ENCODE peak calls at places on chromosomes 7 and 10, in nine cellular contexts. One of them, this sample, is unnamed.

GRCh38 chr7:156232931-156233705 is 407.5 kb upstream of the RNF32 start:
- DNase-seq in effector memory CD8-positive, alpha-beta T cell: no peak
- DNase-seq in AML-193: no peak
- DNase-seq in stimulated activated naive CD8-positive, alpha-beta T cell treated with anti-CD3 and anti-CD28 coated beads, Interleukin-15, Interleukin-2, amounts not matched to agents 100 U/mL and 50 U/mL, for 24 hours: no peak
- DNase-seq in stimulated activated effector memory CD8-positive, alpha-beta T cell treated with anti-CD3 and anti-CD28 coated beads, Interleukin-12 subunit alpha, Interleukin-12 subunit beta, amount 100 ng/mL, for 72 hours: no peak
- DNase-seq in stimulated activated CD4-positive, alpha-beta T cell treated with anti-CD3 and anti-CD28 coated beads, Interleukin-2, amount 100 ng/mL, for 24 hours: no peak
- DNase-seq in A549: no peak
- DNase-seq in amygdala: no peak
- DNase-seq in neural progenitor cell: no peak
- DNase-seq in this sample: no peak

GRCh38 chr10:5814110-5815107 is 1.2 kb upstream of the GDI2 start:
- DNase-seq in stimulated activated CD4-positive, alpha-beta T cell treated with anti-CD3 and anti-CD28 coated beads, Interleukin-2, amount 100 ng/mL, for 24 hours: no peak
- DNase-seq in AML-193: peak; percentile 36
- DNase-seq in amygdala: no peak
- DNase-seq in effector memory CD8-positive, alpha-beta T cell: no peak
- DNase-seq in neural progenitor cell: peak; percentile 40
- DNase-seq in stimulated activated naive CD8-positive, alpha-beta T cell treated with anti-CD3 and anti-CD28 coated beads, Interleukin-15, Interleukin-2, amounts not matched to agents 100 U/mL and 50 U/mL, for 24 hours: no peak
- DNase-seq in A549: peak; percentile 53
- DNase-seq in stimulated activated effector memory CD8-positive, alpha-beta T cell treated with anti-CD3 and anti-CD28 coated beads, Interleukin-12 subunit alpha, Interleukin-12 subunit beta, amount 100 ng/mL, for 72 hours: no peak
- DNase-seq in this sample: no peak

GRCh38 chr10:50576245-50576815 is 47.4 kb downstream of the SGMS1 start:
- DNase-seq in stimulated activated CD4-positive, alpha-beta T cell treated with anti-CD3 and anti-CD28 coated beads, Interleukin-2, amount 100 ng/mL, for 24 hours: no peak
- DNase-seq in neural progenitor cell: no peak
- DNase-seq in AML-193: no peak
- DNase-seq in effector memory CD8-positive, alpha-beta T cell: no peak
- DNase-seq in stimulated activated effector memory CD8-positive, alpha-beta T cell treated with anti-CD3 and anti-CD28 coated beads, Interleukin-12 subunit alpha, Interleukin-12 subunit beta, amount 100 ng/mL, for 72 hours: no peak
- DNase-seq in amygdala: peak; percentile 61
- DNase-seq in A549: no peak
- DNase-seq in stimulated activated naive CD8-positive, alpha-beta T cell treated with anti-CD3 and anti-CD28 coated beads, Interleukin-15, Interleukin-2, amounts not matched to agents 100 U/mL and 50 U/mL, for 24 hours: no peak
- DNase-seq in this sample: no peak

GRCh38 chr10:69073025-69073424 is 14.9 kb upstream of the SRGN start:
- DNase-seq in stimulated activated effector memory CD8-positive, alpha-beta T cell treated with anti-CD3 and anti-CD28 coated beads, Interleukin-12 subunit alpha, Interleukin-12 subunit beta, amount 100 ng/mL, for 72 hours: no peak
- DNase-seq in AML-193: peak; percentile 97
- DNase-seq in amygdala: no peak
- DNase-seq in effector memory CD8-positive, alpha-beta T cell: no peak
- DNase-seq in A549: no peak
- DNase-seq in stimulated activated naive CD8-positive, alpha-beta T cell treated with anti-CD3 and anti-CD28 coated beads, Interleukin-15, Interleukin-2, amounts not matched to agents 100 U/mL and 50 U/mL, for 24 hours: no peak
- DNase-seq in neural progenitor cell: no peak
- DNase-seq in stimulated activated CD4-positive, alpha-beta T cell treated with anti-CD3 and anti-CD28 coated beads, Interleukin-2, amount 100 ng/mL, for 24 hours: no peak
- DNase-seq in this sample: peak; percentile 44

GRCh38 chr10:101380353-101381017 is 26.5 kb downstream of the BTRC start:
- DNase-seq in effector memory CD8-positive, alpha-beta T cell: no peak
- DNase-seq in stimulated activated naive CD8-positive, alpha-beta T cell treated with anti-CD3 and anti-CD28 coated beads, Interleukin-15, Interleukin-2, amounts not matched to agents 100 U/mL and 50 U/mL, for 24 hours: no peak
- DNase-seq in AML-193: no peak
- DNase-seq in A549: no peak
- DNase-seq in stimulated activated CD4-positive, alpha-beta T cell treated with anti-CD3 and anti-CD28 coated beads, Interleukin-2, amount 100 ng/mL, for 24 hours: no peak
- DNase-seq in stimulated activated effector memory CD8-positive, alpha-beta T cell treated with anti-CD3 and anti-CD28 coated beads, Interleukin-12 subunit alpha, Interleukin-12 subunit beta, amount 100 ng/mL, for 72 hours: no peak
- DNase-seq in neural progenitor cell: no peak
- DNase-seq in amygdala: no peak
- DNase-seq in this sample: no peak

GRCh38 chr10:86954681-86955500 is 2.5 kb downstream of the MMRN2 start:
- DNase-seq in stimulated activated CD4-positive, alpha-beta T cell treated with anti-CD3 and anti-CD28 coated beads, Interleukin-2, amount 100 ng/mL, for 24 hours: no peak
- DNase-seq in AML-193: no peak
- DNase-seq in stimulated activated naive CD8-positive, alpha-beta T cell treated with anti-CD3 and anti-CD28 coated beads, Interleukin-15, Interleukin-2, amounts not matched to agents 100 U/mL and 50 U/mL, for 24 hours: no peak
- DNase-seq in neural progenitor cell: no peak
- DNase-seq in A549: no peak
- DNase-seq in amygdala: no peak
- DNase-seq in stimulated activated effector memory CD8-positive, alpha-beta T cell treated with anti-CD3 and anti-CD28 coated beads, Interleukin-12 subunit alpha, Interleukin-12 subunit beta, amount 100 ng/mL, for 72 hours: no peak
- DNase-seq in effector memory CD8-positive, alpha-beta T cell: no peak
- DNase-seq in this sample: peak; percentile 62

GRCh38 chr10:132914732-132915131 is 27.6 kb downstream of the CFAP46 start:
- DNase-seq in stimulated activated effector memory CD8-positive, alpha-beta T cell treated with anti-CD3 and anti-CD28 coated beads, Interleukin-12 subunit alpha, Interleukin-12 subunit beta, amount 100 ng/mL, for 72 hours: no peak
- DNase-seq in stimulated activated CD4-positive, alpha-beta T cell treated with anti-CD3 and anti-CD28 coated beads, Interleukin-2, amount 100 ng/mL, for 24 hours: no peak
- DNase-seq in effector memory CD8-positive, alpha-beta T cell: no peak
- DNase-seq in amygdala: no peak
- DNase-seq in stimulated activated naive CD8-positive, alpha-beta T cell treated with anti-CD3 and anti-CD28 coated beads, Interleukin-15, Interleukin-2, amounts not matched to agents 100 U/mL and 50 U/mL, for 24 hours: no peak
- DNase-seq in A549: no peak
- DNase-seq in AML-193: no peak
- DNase-seq in neural progenitor cell: no peak
- DNase-seq in this sample: peak; percentile 28

GRCh38 chr10:46236537-46236887 is 50.3 kb upstream of the ANTXRL start:
- DNase-seq in effector memory CD8-positive, alpha-beta T cell: no peak
- DNase-seq in stimulated activated CD4-positive, alpha-beta T cell treated with anti-CD3 and anti-CD28 coated beads, Interleukin-2, amount 100 ng/mL, for 24 hours: no peak
- DNase-seq in stimulated activated effector memory CD8-positive, alpha-beta T cell treated with anti-CD3 and anti-CD28 coated beads, Interleukin-12 subunit alpha, Interleukin-12 subunit beta, amount 100 ng/mL, for 72 hours: no peak
- DNase-seq in amygdala: no peak
- DNase-seq in AML-193: no peak
- DNase-seq in stimulated activated naive CD8-positive, alpha-beta T cell treated with anti-CD3 and anti-CD28 coated beads, Interleukin-15, Interleukin-2, amounts not matched to agents 100 U/mL and 50 U/mL, for 24 hours: no peak
- DNase-seq in A549: no peak
- DNase-seq in neural progenitor cell: no peak
- DNase-seq in this sample: no peak

GRCh38 chr10:490256-490655 is 199.2 kb downstream of the DIP2C start:
- DNase-seq in effector memory CD8-positive, alpha-beta T cell: no peak
- DNase-seq in A549: no peak
- DNase-seq in AML-193: no peak
- DNase-seq in stimulated activated CD4-positive, alpha-beta T cell treated with anti-CD3 and anti-CD28 coated beads, Interleukin-2, amount 100 ng/mL, for 24 hours: no peak
- DNase-seq in stimulated activated effector memory CD8-positive, alpha-beta T cell treated with anti-CD3 and anti-CD28 coated beads, Interleukin-12 subunit alpha, Interleukin-12 subunit beta, amount 100 ng/mL, for 72 hours: no peak
- DNase-seq in neural progenitor cell: no peak
- DNase-seq in stimulated activated naive CD8-positive, alpha-beta T cell treated with anti-CD3 and anti-CD28 coated beads, Interleukin-15, Interleukin-2, amounts not matched to agents 100 U/mL and 50 U/mL, for 24 hours: no peak
- DNase-seq in amygdala: no peak
- DNase-seq in this sample: peak; percentile 96

GRCh38 chr10:122143238-122143841 is 127.8 kb upstream of the BTBD16 start:
- DNase-seq in AML-193: no peak
- DNase-seq in neural progenitor cell: no peak
- DNase-seq in stimulated activated effector memory CD8-positive, alpha-beta T cell treated with anti-CD3 and anti-CD28 coated beads, Interleukin-12 subunit alpha, Interleukin-12 subunit beta, amount 100 ng/mL, for 72 hours: no peak
- DNase-seq in amygdala: peak; percentile 40
- DNase-seq in stimulated activated naive CD8-positive, alpha-beta T cell treated with anti-CD3 and anti-CD28 coated beads, Interleukin-15, Interleukin-2, amounts not matched to agents 100 U/mL and 50 U/mL, for 24 hours: no peak
- DNase-seq in stimulated activated CD4-positive, alpha-beta T cell treated with anti-CD3 and anti-CD28 coated beads, Interleukin-2, amount 100 ng/mL, for 24 hours: no peak
- DNase-seq in A549: no peak
- DNase-seq in effector memory CD8-positive, alpha-beta T cell: no peak
- DNase-seq in this sample: no peak

GRCh38 chr10:76308946-76309529 is 877.6 kb downstream of the LRMDA start:
- DNase-seq in AML-193: no peak
- DNase-seq in neural progenitor cell: peak; percentile 85
- DNase-seq in A549: no peak
- DNase-seq in effector memory CD8-positive, alpha-beta T cell: no peak
- DNase-seq in stimulated activated effector memory CD8-positive, alpha-beta T cell treated with anti-CD3 and anti-CD28 coated beads, Interleukin-12 subunit alpha, Interleukin-12 subunit beta, amount 100 ng/mL, for 72 hours: no peak
- DNase-seq in amygdala: no peak
- DNase-seq in stimulated activated naive CD8-positive, alpha-beta T cell treated with anti-CD3 and anti-CD28 coated beads, Interleukin-15, Interleukin-2, amounts not matched to agents 100 U/mL and 50 U/mL, for 24 hours: no peak
- DNase-seq in stimulated activated CD4-positive, alpha-beta T cell treated with anti-CD3 and anti-CD28 coated beads, Interleukin-2, amount 100 ng/mL, for 24 hours: no peak
- DNase-seq in this sample: no peak

GRCh38 chr7:108650487-108650886 is 80.8 kb downstream of the DNAJB9 start:
- DNase-seq in AML-193: no peak
- DNase-seq in stimulated activated CD4-positive, alpha-beta T cell treated with anti-CD3 and anti-CD28 coated beads, Interleukin-2, amount 100 ng/mL, for 24 hours: no peak
- DNase-seq in stimulated activated naive CD8-positive, alpha-beta T cell treated with anti-CD3 and anti-CD28 coated beads, Interleukin-15, Interleukin-2, amounts not matched to agents 100 U/mL and 50 U/mL, for 24 hours: no peak
- DNase-seq in neural progenitor cell: no peak
- DNase-seq in effector memory CD8-positive, alpha-beta T cell: no peak
- DNase-seq in stimulated activated effector memory CD8-positive, alpha-beta T cell treated with anti-CD3 and anti-CD28 coated beads, Interleukin-12 subunit alpha, Interleukin-12 subunit beta, amount 100 ng/mL, for 72 hours: no peak
- DNase-seq in A549: peak; percentile 40
- DNase-seq in amygdala: no peak
- DNase-seq in this sample: no peak

GRCh38 chr10:102400061-102400460 is 4.6 kb downstream of the NFKB2 start:
- DNase-seq in effector memory CD8-positive, alpha-beta T cell: no peak
- DNase-seq in neural progenitor cell: no peak
- DNase-seq in amygdala: no peak
- DNase-seq in stimulated activated effector memory CD8-positive, alpha-beta T cell treated with anti-CD3 and anti-CD28 coated beads, Interleukin-12 subunit alpha, Interleukin-12 subunit beta, amount 100 ng/mL, for 72 hours: no peak
- DNase-seq in stimulated activated naive CD8-positive, alpha-beta T cell treated with anti-CD3 and anti-CD28 coated beads, Interleukin-15, Interleukin-2, amounts not matched to agents 100 U/mL and 50 U/mL, for 24 hours: no peak
- DNase-seq in stimulated activated CD4-positive, alpha-beta T cell treated with anti-CD3 and anti-CD28 coated beads, Interleukin-2, amount 100 ng/mL, for 24 hours: no peak
- DNase-seq in AML-193: no peak
- DNase-seq in A549: no peak
- DNase-seq in this sample: no peak

GRCh38 chr10:78520737-78521430 is 487.2 kb downstream of the RPS24 start:
- DNase-seq in stimulated activated CD4-positive, alpha-beta T cell treated with anti-CD3 and anti-CD28 coated beads, Interleukin-2, amount 100 ng/mL, for 24 hours: no peak
- DNase-seq in AML-193: peak; percentile 1
- DNase-seq in amygdala: no peak
- DNase-seq in A549: peak; percentile 85
- DNase-seq in stimulated activated naive CD8-positive, alpha-beta T cell treated with anti-CD3 and anti-CD28 coated beads, Interleukin-15, Interleukin-2, amounts not matched to agents 100 U/mL and 50 U/mL, for 24 hours: peak; percentile 11
- DNase-seq in neural progenitor cell: peak; percentile 58
- DNase-seq in effector memory CD8-positive, alpha-beta T cell: no peak
- DNase-seq in stimulated activated effector memory CD8-positive, alpha-beta T cell treated with anti-CD3 and anti-CD28 coated beads, Interleukin-12 subunit alpha, Interleukin-12 subunit beta, amount 100 ng/mL, for 72 hours: no peak
- DNase-seq in this sample: no peak

GRCh38 chr7:28686418-28686800 is 271.7 kb downstream of the TRIL start:
- DNase-seq in A549: peak; percentile 5
- DNase-seq in stimulated activated naive CD8-positive, alpha-beta T cell treated with anti-CD3 and anti-CD28 coated beads, Interleukin-15, Interleukin-2, amounts not matched to agents 100 U/mL and 50 U/mL, for 24 hours: no peak
- DNase-seq in amygdala: no peak
- DNase-seq in stimulated activated CD4-positive, alpha-beta T cell treated with anti-CD3 and anti-CD28 coated beads, Interleukin-2, amount 100 ng/mL, for 24 hours: no peak
- DNase-seq in stimulated activated effector memory CD8-positive, alpha-beta T cell treated with anti-CD3 and anti-CD28 coated beads, Interleukin-12 subunit alpha, Interleukin-12 subunit beta, amount 100 ng/mL, for 72 hours: no peak
- DNase-seq in AML-193: no peak
- DNase-seq in effector memory CD8-positive, alpha-beta T cell: no peak
- DNase-seq in neural progenitor cell: peak; percentile 80
- DNase-seq in this sample: no peak

GRCh38 chr10:120942806-120943413 is 91.7 kb downstream of the WDR11 start:
- DNase-seq in stimulated activated effector memory CD8-positive, alpha-beta T cell treated with anti-CD3 and anti-CD28 coated beads, Interleukin-12 subunit alpha, Interleukin-12 subunit beta, amount 100 ng/mL, for 72 hours: peak; percentile 66
- DNase-seq in stimulated activated naive CD8-positive, alpha-beta T cell treated with anti-CD3 and anti-CD28 coated beads, Interleukin-15, Interleukin-2, amounts not matched to agents 100 U/mL and 50 U/mL, for 24 hours: peak; percentile 85
- DNase-seq in stimulated activated CD4-positive, alpha-beta T cell treated with anti-CD3 and anti-CD28 coated beads, Interleukin-2, amount 100 ng/mL, for 24 hours: peak; percentile 86
- DNase-seq in amygdala: peak; percentile 44
- DNase-seq in A549: peak; percentile 78
- DNase-seq in AML-193: peak; percentile 26
- DNase-seq in effector memory CD8-positive, alpha-beta T cell: peak; percentile 64
- DNase-seq in neural progenitor cell: peak; percentile 87
- DNase-seq in this sample: peak; percentile 88

GRCh38 chr7:100642534-100642907 is 1.2 kb upstream of the TFR2 start:
- DNase-seq in AML-193: no peak
- DNase-seq in amygdala: no peak
- DNase-seq in stimulated activated effector memory CD8-positive, alpha-beta T cell treated with anti-CD3 and anti-CD28 coated beads, Interleukin-12 subunit alpha, Interleukin-12 subunit beta, amount 100 ng/mL, for 72 hours: no peak
- DNase-seq in stimulated activated naive CD8-positive, alpha-beta T cell treated with anti-CD3 and anti-CD28 coated beads, Interleukin-15, Interleukin-2, amounts not matched to agents 100 U/mL and 50 U/mL, for 24 hours: peak; percentile 41
- DNase-seq in A549: no peak
- DNase-seq in effector memory CD8-positive, alpha-beta T cell: no peak
- DNase-seq in neural progenitor cell: no peak
- DNase-seq in stimulated activated CD4-positive, alpha-beta T cell treated with anti-CD3 and anti-CD28 coated beads, Interleukin-2, amount 100 ng/mL, for 24 hours: peak; percentile 55
- DNase-seq in this sample: no peak

GRCh38 chr10:82757907-82758306 is 882.9 kb downstream of the NRG3 start:
- DNase-seq in neural progenitor cell: no peak
- DNase-seq in stimulated activated effector memory CD8-positive, alpha-beta T cell treated with anti-CD3 and anti-CD28 coated beads, Interleukin-12 subunit alpha, Interleukin-12 subunit beta, amount 100 ng/mL, for 72 hours: no peak
- DNase-seq in effector memory CD8-positive, alpha-beta T cell: no peak
- DNase-seq in A549: no peak
- DNase-seq in amygdala: no peak
- DNase-seq in stimulated activated naive CD8-positive, alpha-beta T cell treated with anti-CD3 and anti-CD28 coated beads, Interleukin-15, Interleukin-2, amounts not matched to agents 100 U/mL and 50 U/mL, for 24 hours: no peak
- DNase-seq in stimulated activated CD4-positive, alpha-beta T cell treated with anti-CD3 and anti-CD28 coated beads, Interleukin-2, amount 100 ng/mL, for 24 hours: no peak
- DNase-seq in AML-193: no peak
- DNase-seq in this sample: no peak

GRCh38 chr10:72133517-72133916 is 45.2 kb upstream of the SPOCK2 start:
- DNase-seq in stimulated activated effector memory CD8-positive, alpha-beta T cell treated with anti-CD3 and anti-CD28 coated beads, Interleukin-12 subunit alpha, Interleukin-12 subunit beta, amount 100 ng/mL, for 72 hours: no peak
- DNase-seq in AML-193: peak; percentile 78
- DNase-seq in effector memory CD8-positive, alpha-beta T cell: no peak
- DNase-seq in stimulated activated CD4-positive, alpha-beta T cell treated with anti-CD3 and anti-CD28 coated beads, Interleukin-2, amount 100 ng/mL, for 24 hours: no peak
- DNase-seq in A549: no peak
- DNase-seq in neural progenitor cell: no peak
- DNase-seq in stimulated activated naive CD8-positive, alpha-beta T cell treated with anti-CD3 and anti-CD28 coated beads, Interleukin-15, Interleukin-2, amounts not matched to agents 100 U/mL and 50 U/mL, for 24 hours: no peak
- DNase-seq in amygdala: no peak
- DNase-seq in this sample: no peak

GRCh38 chr7:22445140-22445722 is 54.8 kb downstream of the STEAP1B start:
- DNase-seq in neural progenitor cell: peak; percentile 21
- DNase-seq in A549: no peak
- DNase-seq in effector memory CD8-positive, alpha-beta T cell: no peak
- DNase-seq in stimulated activated naive CD8-positive, alpha-beta T cell treated with anti-CD3 and anti-CD28 coated beads, Interleukin-15, Interleukin-2, amounts not matched to agents 100 U/mL and 50 U/mL, for 24 hours: peak; percentile 10
- DNase-seq in stimulated activated effector memory CD8-positive, alpha-beta T cell treated with anti-CD3 and anti-CD28 coated beads, Interleukin-12 subunit alpha, Interleukin-12 subunit beta, amount 100 ng/mL, for 72 hours: no peak
- DNase-seq in amygdala: no peak
- DNase-seq in AML-193: no peak
- DNase-seq in stimulated activated CD4-positive, alpha-beta T cell treated with anti-CD3 and anti-CD28 coated beads, Interleukin-2, amount 100 ng/mL, for 24 hours: peak; percentile 7
- DNase-seq in this sample: peak; percentile 80

This sample was measured in sigmoid colon.